ENCODE peak calls at places on chromosomes 3 and 15, in eight cellular contexts. E, O, F, Z, P, M, I and G are unnamed samples. For H3K4me1, the result is how much of the 10 kb centered on the place peaks cover.

GRCh38 chr3:25910997-25911396 is 121.1 kb downstream of the OXSM start:
- DNase-seq in E (no peak), P (no peak), F (peak), M (no peak), O (no peak), Z (peak), I (no peak), G (no peak)

GRCh38 chr3:171878441-171879225 is 35.5 kb downstream of the TMEM212 start:
- DNase-seq in E (no peak), M (no peak), O (no peak), I (no peak), P (no peak), F (peak), Z (peak), G (no peak)

GRCh38 chr3:33139996-33140395 is 26.2 kb downstream of the CRTAP start:
- DNase-seq in M (no peak), E (no peak), F (no peak), P (no peak), I (no peak), Z (peak), O (no peak), G (no peak)

GRCh38 chr3:16840111-16840444 is 44.7 kb upstream of the PLCL2 start:
- DNase-seq in I (no peak), M (no peak), O (no peak), Z (no peak), P (no peak), E (no peak), F (no peak), G (no peak)

GRCh38 chr3:9732080-9732752 is 681 bp downstream of the BRPF1 start:
- DNase-seq in F (peak), E (no peak), M (no peak), Z (peak), O (no peak), P (no peak), I (no peak), G (peak)

GRCh38 chr15:42704492-42704926 is 32.4 kb downstream of the CDAN1 start:
- DNase-seq in E (peak), Z (peak), O (peak), P (peak), F (peak), M (no peak), I (peak), G (no peak)

GRCh38 chr3:194023501-194024280 is 112.3 kb upstream of the HES1 start:
- DNase-seq in P (no peak), M (no peak), O (no peak), Z (no peak), E (no peak), I (no peak), F (peak), G (no peak)

GRCh38 chr15:98121514-98121913 is 161.0 kb downstream of the ARRDC4 start:
- DNase-seq in Z (no peak), I (no peak), O (no peak), M (no peak), E (no peak), F (no peak), P (no peak), G (no peak)

GRCh38 chr3:51686512-51687215 is 15.6 kb downstream of the TEX264 start:
- DNase-seq in I (no peak), O (no peak), F (peak), Z (peak), P (peak), M (no peak), E (peak), G (peak)

GRCh38 chr15:90154246-90154645 is 46.9 kb upstream of the SEMA4B start:
- DNase-seq in F (no peak), E (no peak), P (no peak), I (no peak), Z (no peak), M (no peak), O (no peak), G (no peak)

GRCh38 chr3:124780356-124780755 is 50.1 kb downstream of the UMPS start:
- DNase-seq in O (peak), I (peak), Z (peak), E (no peak), F (peak), P (no peak), M (no peak), G (no peak)

GRCh38 chr3:124783696-124784095 is 53.4 kb downstream of the UMPS start:
- DNase-seq in F (peak), O (no peak), M (no peak), P (no peak), E (no peak), Z (no peak), I (no peak), G (peak)

GRCh38 chr3:124779751-124780191 is 49.5 kb downstream of the UMPS start:
- DNase-seq in E (no peak), Z (no peak), P (no peak), M (no peak), F (no peak), O (no peak), I (no peak), G (no peak)

GRCh38 chr3:124780767-124781485 is 50.7 kb downstream of the UMPS start:
- DNase-seq in P (no peak), O (no peak), E (no peak), I (peak), Z (peak), F (peak), M (no peak), G (peak)

DNA sequence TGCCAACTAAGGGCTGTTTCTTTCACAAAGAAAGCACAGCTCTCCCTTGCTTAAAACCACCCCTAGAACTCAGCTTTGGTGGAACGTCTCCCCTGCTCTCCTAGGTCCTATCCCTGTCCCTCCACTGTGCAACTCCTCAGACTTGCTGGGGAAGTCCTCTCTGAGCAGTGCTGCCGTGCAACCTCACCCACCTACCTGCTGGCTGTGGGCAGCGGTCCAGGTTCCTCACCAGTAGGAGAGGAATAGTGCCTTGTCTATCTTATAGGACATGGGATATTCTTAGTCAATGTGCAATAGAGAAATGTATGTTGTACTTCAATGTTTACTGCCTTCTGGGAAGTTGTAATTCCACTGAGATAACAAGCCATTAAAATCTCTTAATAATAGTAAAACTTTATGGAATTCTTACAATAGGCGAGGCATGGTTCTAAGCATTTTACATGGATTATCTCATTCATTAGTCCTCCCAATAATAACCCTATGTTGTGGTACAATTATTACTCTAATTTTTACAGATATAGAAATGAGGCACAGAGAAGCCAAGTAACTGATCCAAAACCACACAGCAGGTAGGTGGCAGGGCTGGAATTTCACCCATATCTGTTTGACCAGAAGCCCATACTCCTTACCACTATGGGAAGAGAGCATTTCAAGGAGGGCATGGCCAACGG is 51.6 kb downstream of the UMPS start:
- DNase-seq in P (no peak), O (no peak), Z (no peak), M (no peak), E (no peak), I (no peak), F (no peak), G (peak)
- H3K4me1 ChIP-seq in P (under half), O (under half), Z (under half), M (under half), E (under half), I (under half), F (under half), G (under half)

GRCh38 chr15:70098170-70098460 is 398 bp upstream of the TLE3 start:
- DNase-seq in M (no peak), Z (no peak), O (no peak), F (no peak), I (no peak), E (no peak), P (no peak), G (peak)

GRCh38 chr15:70097337-70098169 is at the start of gene TLE3:
- DNase-seq in M (peak), E (peak), F (peak), P (peak), Z (peak), O (peak), I (peak), G (peak)

GRCh38 chr15:70099167-70099965 is 1.6 kb upstream of the TLE3 start:
- DNase-seq in I (peak), Z (peak), E (peak), F (peak), P (peak), M (peak), O (peak), G (peak)

GRCh38 chr15:70099966-70100494 is 2.3 kb upstream of the TLE3 start:
- DNase-seq in F (peak), E (no peak), O (no peak), M (no peak), I (no peak), Z (peak), P (no peak), G (no peak)

DNA sequence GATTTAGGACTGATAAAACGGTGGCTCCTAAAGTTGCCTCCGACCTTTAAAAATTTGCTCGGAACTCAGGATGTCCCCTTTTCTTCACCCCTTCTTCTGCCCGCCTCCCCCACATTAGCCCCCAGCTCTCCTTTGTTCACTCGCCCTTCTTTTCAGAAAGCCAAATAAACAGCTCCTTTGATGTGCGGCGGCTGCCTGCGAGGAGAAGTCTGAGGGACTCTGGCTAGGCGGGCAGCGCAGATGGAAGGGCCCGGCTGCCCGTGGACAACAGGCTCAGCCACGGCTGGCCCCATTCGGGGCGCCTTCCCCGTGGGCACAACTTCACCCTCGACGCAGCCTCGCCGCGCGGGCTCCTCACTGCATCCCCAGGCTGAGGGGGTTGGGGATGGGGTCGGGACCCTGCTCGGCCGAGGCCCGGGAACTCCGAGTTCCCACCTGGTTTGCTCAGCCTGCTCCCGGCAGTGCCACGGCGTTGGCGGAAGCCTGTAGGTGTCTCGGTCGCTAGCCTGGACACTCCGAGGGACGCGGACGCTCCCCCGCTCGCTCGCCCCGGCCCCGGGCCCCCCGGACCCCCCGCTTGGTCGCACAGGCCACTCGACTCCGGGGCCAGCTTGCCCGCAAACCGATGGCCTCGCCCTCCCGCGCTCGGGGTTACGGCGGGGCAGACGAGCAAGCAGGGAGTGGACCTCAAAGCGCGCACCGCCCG is 897 bp upstream of the TLE3 start:
- DNase-seq in F (peak), E (peak), Z (peak), I (peak), P (no peak), O (no peak), M (no peak), G (peak)
- H3K4me1 ChIP-seq in F (under half), E (under half), Z (under half), I (under half), P (under half), O (under half), M (under half), G (half or more)

DNA sequence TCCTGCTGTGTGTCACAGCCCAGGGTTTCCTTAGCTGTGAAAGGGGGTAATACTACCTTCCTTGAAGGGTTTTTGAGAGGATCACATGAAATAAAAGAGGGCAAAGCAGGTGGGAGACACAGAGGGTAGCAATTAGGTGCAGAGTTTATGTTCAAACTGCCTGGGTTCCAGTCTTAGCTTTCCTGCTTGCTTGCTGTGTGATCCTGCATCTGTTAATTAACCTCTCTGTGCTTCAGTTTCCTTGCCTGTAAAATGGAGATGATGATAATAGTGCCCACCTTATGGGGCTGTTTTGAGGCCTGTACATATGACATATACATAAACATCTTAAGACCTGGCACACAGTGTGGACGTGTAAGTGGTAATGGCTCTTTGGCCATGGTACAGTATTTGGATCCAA is 35.0 kb downstream of the SPSB4 start:
- DNase-seq in E (no peak), M (no peak), Z (no peak), O (no peak), P (no peak), F (no peak), I (no peak), G (no peak)
- H3K4me1 ChIP-seq in E (under half), M (under half), Z (under half), O (under half), P (under half), F (half or more), I (under half), G (under half)

DNA sequence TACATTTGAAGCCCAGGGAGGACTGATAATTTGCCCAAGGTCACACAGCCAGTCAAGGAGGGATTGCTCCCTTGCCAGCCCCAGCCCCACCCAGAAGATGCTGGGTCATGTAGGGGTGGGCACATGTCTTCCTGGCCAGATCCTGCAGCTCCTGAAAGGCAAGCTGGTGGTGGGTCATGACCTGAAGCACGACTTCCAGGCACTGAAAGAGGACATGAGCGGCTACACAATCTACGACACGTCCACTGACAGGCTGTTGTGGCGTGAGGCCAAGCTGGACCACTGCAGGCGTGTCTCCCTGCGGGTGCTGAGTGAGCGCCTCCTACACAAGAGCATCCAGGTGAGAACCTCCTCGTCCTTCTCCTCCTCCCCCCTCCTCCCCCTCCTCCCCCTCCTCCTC is 13.2 kb downstream of the ISG20 start:
- DNase-seq in F (no peak), Z (no peak), P (no peak), E (no peak), I (no peak), M (peak), O (no peak), G (peak)
- H3K4me1 ChIP-seq in F (under half), Z (under half), P (under half), E (under half), I (under half), M (under half), O (under half), G (half or more)

GRCh38 chr15:51939216-51939615 is 32.4 kb downstream of the LEO1 start:
- DNase-seq in F (no peak), P (no peak), Z (no peak), M (no peak), O (no peak), E (no peak), I (no peak), G (no peak)

GRCh38 chr15:51935466-51936118 is 36.0 kb downstream of the LEO1 start:
- DNase-seq in P (peak), I (no peak), O (no peak), E (no peak), M (no peak), F (no peak), Z (no peak), G (no peak)

GRCh38 chr15:51936119-51936478 is 35.5 kb downstream of the LEO1 start:
- DNase-seq in I (no peak), E (no peak), Z (no peak), P (no peak), F (no peak), O (no peak), M (no peak), G (no peak)

DNA sequence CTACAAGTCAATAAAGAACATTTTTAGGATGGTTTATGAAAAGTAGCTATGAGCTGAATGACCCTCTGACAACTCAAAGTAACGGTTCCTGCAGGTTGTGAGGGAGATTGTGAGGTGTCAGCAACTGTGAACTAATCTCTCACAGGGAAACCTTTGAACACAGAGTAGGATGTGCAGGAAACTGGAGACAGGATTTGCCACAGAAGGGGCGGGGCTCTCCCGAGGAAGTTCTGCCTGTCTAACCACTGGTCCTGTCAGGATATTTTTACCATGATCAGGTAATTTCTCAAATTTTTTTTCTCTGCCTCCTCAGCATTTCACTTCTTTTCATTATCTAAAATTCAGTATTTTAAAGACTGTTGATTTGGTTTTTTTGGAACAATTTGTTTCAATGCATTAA is 33.3 kb downstream of the LEO1 start:
- DNase-seq in P (no peak), Z (no peak), I (no peak), F (no peak), E (peak), M (no peak), O (no peak), G (no peak)
- H3K4me1 ChIP-seq in P (under half), Z (under half), I (under half), F (under half), E (under half), M (under half), O (under half), G (under half)

DNA sequence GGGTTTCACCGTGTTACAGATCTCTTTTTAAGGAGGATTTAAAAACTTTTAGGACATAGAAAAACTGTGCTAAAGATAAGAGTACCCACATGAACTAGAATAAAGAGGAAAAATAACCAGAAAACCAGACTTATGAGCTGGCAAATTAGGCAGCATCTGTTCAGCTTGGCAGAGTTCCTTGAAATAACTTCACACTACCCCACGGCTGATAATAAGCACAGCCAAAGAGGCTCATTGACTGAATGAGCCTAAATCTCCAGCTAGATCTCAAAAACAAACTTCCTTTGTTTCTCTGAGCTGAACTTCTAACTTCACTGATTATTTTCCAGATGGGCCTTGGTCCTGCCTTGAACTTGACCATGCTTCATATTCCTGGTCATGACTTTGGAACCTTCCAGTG is 26.7 kb upstream of the PIK3R4 start:
- DNase-seq in E (no peak), P (no peak), Z (peak), F (peak), I (no peak), M (no peak), O (no peak), G (no peak)
- H3K4me1 ChIP-seq in E (under half), P (under half), Z (under half), F (under half), I (under half), M (under half), O (under half), G (under half)

DNA sequence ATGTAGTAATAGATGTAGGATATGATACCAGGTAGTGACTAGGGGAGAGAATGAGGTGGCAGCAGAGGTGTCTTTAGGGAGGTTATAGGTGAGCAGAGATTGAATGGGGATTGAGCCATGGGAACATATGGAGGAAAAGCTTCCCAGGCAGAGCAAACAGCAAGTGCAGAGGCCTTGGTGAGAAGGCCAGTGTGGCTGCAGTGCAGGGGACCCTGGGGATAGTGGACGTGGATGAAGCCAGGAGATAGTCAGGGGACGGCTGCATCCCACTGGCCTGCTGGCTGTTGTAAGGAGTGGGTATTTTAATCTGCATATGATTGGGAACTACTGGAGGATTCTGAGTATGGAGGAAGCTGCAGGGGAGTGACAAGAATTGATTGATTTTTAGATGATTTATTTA is 62.7 kb upstream of the TRAK1 start:
- DNase-seq in Z (no peak), E (no peak), P (no peak), I (no peak), F (no peak), M (no peak), O (no peak), G (no peak)
- H3K4me1 ChIP-seq in Z (half or more), E (under half), P (under half), I (under half), F (under half), M (under half), O (under half), G (half or more)

DNA sequence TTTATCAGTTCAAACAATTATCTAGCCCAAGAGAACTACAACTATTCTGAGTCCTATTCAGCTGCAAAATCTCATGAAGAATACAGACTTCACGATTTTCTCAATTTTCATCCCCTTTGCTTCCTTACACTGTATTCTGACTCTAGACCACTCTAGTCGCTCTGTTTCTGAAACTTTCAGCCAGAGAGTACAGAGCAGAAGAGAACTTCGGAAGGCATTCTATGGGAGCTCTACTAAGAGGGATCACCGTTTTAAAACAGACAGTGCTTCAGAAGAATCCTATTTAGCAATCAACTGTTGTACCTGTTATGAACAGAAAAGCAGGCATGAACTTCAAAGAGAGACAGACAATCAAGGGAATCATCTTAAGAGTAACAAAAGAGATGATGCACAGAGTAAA is 419.4 kb downstream of the SHQ1 start:
- DNase-seq in F (no peak), P (no peak), E (no peak), M (no peak), Z (no peak), O (no peak), I (no peak), G (no peak)
- H3K4me1 ChIP-seq in F (under half), P (under half), E (under half), M (under half), Z (under half), O (under half), I (under half), G (half or more)

GRCh38 chr3:36989568-36989967 is 3.4 kb downstream of the EPM2AIP1 start:
- DNase-seq in I (no peak), Z (no peak), O (no peak), P (no peak), E (no peak), F (no peak), M (no peak), G (no peak)
- H3K4me1 ChIP-seq in I (under half), Z (under half), O (under half), P (under half), E (under half), F (under half), M (under half), G (half or more)